ENCODE peak calls at places on chromosomes 6 and 20, in seven cellular contexts. One of them, this sample, is unnamed.

GRCh38 chr20:31693987-31694661 is 28.5 kb downstream of the BCL2L1 start:
- DNase-seq in nephron progenitor cell: no peak
- DNase-seq in A549: no peak
- DNase-seq in OCI-LY7: no peak
- DNase-seq in lower leg skin: no peak
- DNase-seq in left lung: no peak
- DNase-seq in Panc1: no peak
- DNase-seq in this sample: no peak

GRCh38 chr20:14617123-14617522 is 279.7 kb upstream of the FLRT3 start:
- DNase-seq in nephron progenitor cell: no peak
- DNase-seq in A549: peak
- DNase-seq in OCI-LY7: no peak
- DNase-seq in lower leg skin: no peak
- DNase-seq in left lung: no peak
- DNase-seq in Panc1: no peak
- DNase-seq in this sample: no peak

GRCh38 chr20:35385733-35386132 is 26.0 kb downstream of the UQCC1 start:
- DNase-seq in nephron progenitor cell: no peak
- DNase-seq in A549: no peak
- DNase-seq in OCI-LY7: no peak
- DNase-seq in lower leg skin: no peak
- DNase-seq in left lung: no peak
- DNase-seq in Panc1: no peak
- DNase-seq in this sample: no peak

GRCh38 chr6:20605581-20605980 is 71.3 kb downstream of the CDKAL1 start:
- DNase-seq in nephron progenitor cell: no peak
- DNase-seq in A549: no peak
- DNase-seq in OCI-LY7: no peak
- DNase-seq in lower leg skin: no peak
- DNase-seq in left lung: no peak
- DNase-seq in Panc1: no peak
- DNase-seq in this sample: no peak

GRCh38 chr6:145491126-145491525 is 244.2 kb downstream of the EPM2A start:
- DNase-seq in nephron progenitor cell: no peak
- DNase-seq in A549: no peak
- DNase-seq in OCI-LY7: no peak
- DNase-seq in lower leg skin: no peak
- DNase-seq in left lung: no peak
- DNase-seq in Panc1: no peak
- DNase-seq in this sample: no peak

GRCh38 chr20:23120261-23120660 is 34.1 kb upstream of the CD93 start:
- DNase-seq in nephron progenitor cell: no peak
- DNase-seq in A549: no peak
- DNase-seq in OCI-LY7: no peak
- DNase-seq in lower leg skin: no peak
- DNase-seq in left lung: peak
- DNase-seq in Panc1: no peak
- DNase-seq in this sample: no peak

GRCh38 chr20:22499475-22500174 is 84.7 kb downstream of the FOXA2 start:
- DNase-seq in nephron progenitor cell: no peak
- DNase-seq in A549: no peak
- DNase-seq in OCI-LY7: no peak
- DNase-seq in lower leg skin: no peak
- DNase-seq in left lung: no peak
- DNase-seq in Panc1: no peak
- DNase-seq in this sample: no peak

GRCh38 chr6:112180095-112180820 is 74.1 kb downstream of the LAMA4 start:
- DNase-seq in nephron progenitor cell: peak
- DNase-seq in A549: peak
- DNase-seq in OCI-LY7: peak
- DNase-seq in lower leg skin: peak
- DNase-seq in left lung: no peak
- DNase-seq in Panc1: peak
- DNase-seq in this sample: no peak

GRCh38 chr20:39961667-39962066 is 727.4 kb downstream of the MAFB start:
- DNase-seq in nephron progenitor cell: no peak
- DNase-seq in A549: no peak
- DNase-seq in OCI-LY7: no peak
- DNase-seq in lower leg skin: no peak
- DNase-seq in left lung: no peak
- DNase-seq in Panc1: no peak
- DNase-seq in this sample: no peak

GRCh38 chr6:119523546-119523945 is 174.0 kb upstream of the MAN1A1 start:
- DNase-seq in nephron progenitor cell: no peak
- DNase-seq in A549: no peak
- DNase-seq in OCI-LY7: peak
- DNase-seq in lower leg skin: no peak
- DNase-seq in left lung: no peak
- DNase-seq in Panc1: no peak
- DNase-seq in this sample: no peak

GRCh38 chr20:62203378-62204030 is 16.6 kb downstream of the HRH3 start:
- DNase-seq in nephron progenitor cell: no peak
- DNase-seq in A549: no peak
- DNase-seq in OCI-LY7: no peak
- DNase-seq in lower leg skin: no peak
- DNase-seq in left lung: no peak
- DNase-seq in Panc1: no peak
- DNase-seq in this sample: no peak

GRCh38 chr6:63844287-63844686 is 208.7 kb downstream of the PHF3 start:
- DNase-seq in nephron progenitor cell: no peak
- DNase-seq in A549: no peak
- DNase-seq in OCI-LY7: no peak
- DNase-seq in lower leg skin: no peak
- DNase-seq in left lung: no peak
- DNase-seq in Panc1: no peak
- DNase-seq in this sample: no peak

GRCh38 chr6:39886871-39887270 is 47.4 kb downstream of the MOCS1 start:
- DNase-seq in nephron progenitor cell: no peak
- DNase-seq in A549: no peak
- DNase-seq in OCI-LY7: no peak
- DNase-seq in lower leg skin: no peak
- DNase-seq in left lung: no peak
- DNase-seq in Panc1: no peak
- DNase-seq in this sample: no peak

GRCh38 chr20:37297066-37297736 is 7.7 kb downstream of the MANBAL start:
- DNase-seq in nephron progenitor cell: no peak
- DNase-seq in A549: no peak
- DNase-seq in OCI-LY7: no peak
- DNase-seq in lower leg skin: no peak
- DNase-seq in left lung: no peak
- DNase-seq in Panc1: no peak
- DNase-seq in this sample: no peak

GRCh38 chr20:41357424-41358163 is 9.0 kb downstream of the EMILIN3 start:
- DNase-seq in nephron progenitor cell: no peak
- DNase-seq in A549: no peak
- DNase-seq in OCI-LY7: peak
- DNase-seq in lower leg skin: no peak
- DNase-seq in left lung: no peak
- DNase-seq in Panc1: no peak
- DNase-seq in this sample: no peak
- TF ChIP-seq CTCF in nephron progenitor cell: no peak
- TF ChIP-seq CTCF in A549: no peak
- TF ChIP-seq CTCF in OCI-LY7: no peak
- TF ChIP-seq CTCF in lower leg skin: no peak
- TF ChIP-seq CTCF in left lung: no peak
- TF ChIP-seq CTCF in Panc1: no peak
- TF ChIP-seq CTCF in this sample: peak

DNA sequence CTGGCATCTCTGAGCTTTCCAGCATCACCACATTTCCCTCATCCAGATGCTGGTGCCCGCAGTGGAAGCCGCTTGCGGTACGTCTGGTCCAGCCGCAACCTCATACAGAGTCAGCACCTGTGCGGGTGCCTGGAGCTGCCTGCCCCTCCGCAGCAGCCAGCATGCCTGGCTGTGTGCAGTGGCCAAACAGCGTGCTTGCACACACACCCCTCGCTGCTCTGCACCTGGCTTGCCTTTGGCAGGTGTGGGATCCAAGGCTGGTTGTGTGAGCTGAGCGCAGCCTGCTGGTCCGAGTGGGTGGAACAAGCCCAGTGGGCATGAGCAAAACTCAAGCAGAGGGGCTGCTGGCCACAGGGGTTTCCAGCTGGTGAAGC is 3.1 kb upstream of the HINT3 start:
- DNase-seq in nephron progenitor cell: peak
- DNase-seq in A549: no peak
- DNase-seq in OCI-LY7: peak
- DNase-seq in lower leg skin: no peak
- DNase-seq in left lung: no peak
- DNase-seq in Panc1: no peak
- DNase-seq in this sample: no peak
- TF ChIP-seq CTCF in nephron progenitor cell: no peak
- TF ChIP-seq CTCF in A549: no peak
- TF ChIP-seq CTCF in OCI-LY7: peak
- TF ChIP-seq CTCF in lower leg skin: no peak
- TF ChIP-seq CTCF in left lung: no peak
- TF ChIP-seq CTCF in Panc1: peak
- TF ChIP-seq CTCF in this sample: no peak

GRCh38 chr20:859661-860294 is 26.3 kb downstream of the FAM110A start:
- DNase-seq in nephron progenitor cell: no peak
- DNase-seq in A549: no peak
- DNase-seq in OCI-LY7: no peak
- DNase-seq in lower leg skin: no peak
- DNase-seq in left lung: no peak
- DNase-seq in Panc1: no peak
- DNase-seq in this sample: no peak
- TF ChIP-seq CTCF in nephron progenitor cell: no peak
- TF ChIP-seq CTCF in A549: no peak
- TF ChIP-seq CTCF in OCI-LY7: no peak
- TF ChIP-seq CTCF in lower leg skin: no peak
- TF ChIP-seq CTCF in left lung: no peak
- TF ChIP-seq CTCF in Panc1: no peak
- TF ChIP-seq CTCF in this sample: no peak

DNA sequence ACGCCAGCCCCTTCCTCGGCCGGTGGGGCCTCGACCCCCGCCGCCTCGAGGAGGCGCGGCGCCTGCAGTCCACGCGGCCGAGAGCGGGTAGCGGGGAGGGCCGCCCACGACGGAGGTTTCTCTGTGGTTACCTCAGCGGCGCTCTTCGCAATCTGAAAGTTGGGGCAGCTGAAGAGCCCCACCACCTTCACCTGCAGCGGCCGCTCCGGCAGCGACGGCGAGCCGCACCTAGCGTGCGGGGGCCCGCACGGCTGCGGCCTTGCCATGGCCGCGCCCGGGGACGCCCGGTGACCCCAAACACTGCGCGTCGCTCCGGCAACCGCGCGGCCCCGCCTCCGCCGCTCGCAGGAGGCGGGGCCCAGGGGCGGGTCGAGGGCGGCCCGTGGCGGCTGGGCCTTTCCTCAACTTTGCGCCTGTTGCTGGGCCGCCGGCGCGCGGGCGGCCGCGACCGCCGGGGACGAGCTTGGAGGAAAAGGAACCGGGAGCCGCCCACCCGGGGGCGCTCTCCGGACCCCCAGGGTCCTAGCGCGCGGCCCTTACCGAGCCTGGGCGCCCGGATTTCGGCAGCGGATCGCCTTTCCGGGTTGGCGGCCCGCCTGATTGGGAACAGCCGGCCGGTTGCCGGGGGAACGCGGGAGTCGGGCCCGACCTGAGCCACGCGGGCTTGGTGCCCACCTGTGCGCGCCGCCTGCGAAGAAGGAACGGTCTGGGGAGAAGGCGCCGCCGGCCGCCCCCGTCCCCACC is at the start of the genes PPIL6 and SMPD2:
- DNase-seq in nephron progenitor cell: peak
- DNase-seq in A549: peak
- DNase-seq in OCI-LY7: peak
- DNase-seq in lower leg skin: peak
- DNase-seq in left lung: peak
- DNase-seq in Panc1: no peak
- DNase-seq in this sample: peak
- TF ChIP-seq CTCF in nephron progenitor cell: no peak
- TF ChIP-seq CTCF in A549: peak
- TF ChIP-seq CTCF in OCI-LY7: peak
- TF ChIP-seq CTCF in lower leg skin: no peak
- TF ChIP-seq CTCF in left lung: no peak
- TF ChIP-seq CTCF in Panc1: no peak
- TF ChIP-seq CTCF in this sample: no peak

DNA sequence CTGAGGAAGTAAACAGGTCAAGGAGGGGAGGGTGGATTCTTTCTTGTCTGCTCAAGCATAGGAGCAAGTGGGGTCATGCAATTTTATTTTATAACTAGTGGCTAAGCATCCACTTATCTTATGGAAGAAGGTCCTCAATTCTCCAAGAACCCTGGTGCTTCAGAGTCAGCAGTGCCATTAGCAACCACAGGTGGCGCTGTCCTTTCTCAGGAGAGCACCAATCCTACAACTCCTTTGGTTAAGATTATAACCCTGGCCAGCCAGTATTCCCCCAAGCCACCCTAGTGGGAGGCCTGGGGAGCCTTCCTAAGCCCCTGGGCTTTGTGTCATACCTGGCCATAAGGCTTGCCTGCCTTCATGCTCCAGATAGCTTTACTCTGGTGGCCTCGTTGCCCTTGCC is 60.7 kb downstream of the PCSK2 start:
- DNase-seq in nephron progenitor cell: peak
- DNase-seq in A549: no peak
- DNase-seq in OCI-LY7: no peak
- DNase-seq in lower leg skin: no peak
- DNase-seq in left lung: no peak
- DNase-seq in Panc1: no peak
- DNase-seq in this sample: no peak
- TF ChIP-seq CTCF in nephron progenitor cell: no peak
- TF ChIP-seq CTCF in A549: no peak
- TF ChIP-seq CTCF in OCI-LY7: peak
- TF ChIP-seq CTCF in lower leg skin: no peak
- TF ChIP-seq CTCF in left lung: no peak
- TF ChIP-seq CTCF in Panc1: peak
- TF ChIP-seq CTCF in this sample: peak

GRCh38 chr20:4470375-4470774 is 251.3 kb upstream of the PRND start:
- DNase-seq in nephron progenitor cell: no peak
- DNase-seq in A549: no peak
- DNase-seq in OCI-LY7: no peak
- DNase-seq in lower leg skin: no peak
- DNase-seq in left lung: no peak
- DNase-seq in Panc1: no peak
- DNase-seq in this sample: no peak
- TF ChIP-seq CTCF in nephron progenitor cell: no peak
- TF ChIP-seq CTCF in A549: no peak
- TF ChIP-seq CTCF in OCI-LY7: no peak
- TF ChIP-seq CTCF in lower leg skin: no peak
- TF ChIP-seq CTCF in left lung: no peak
- TF ChIP-seq CTCF in Panc1: no peak
- TF ChIP-seq CTCF in this sample: no peak